ENCODE peak calls at places on chromosomes 2 and 18, in four cellular contexts. C, D, K and O are unnamed samples.

GRCh38 chr2:239523944-239524310 is 123.1 kb upstream of the HDAC4 start:
- DNase-seq in C (no peak), D (no peak), K (no peak), O (no peak)

GRCh38 chr2:200383380-200384110 is 77.1 kb downstream of the SPATS2L start:
- DNase-seq in C (peak), D (no peak), K (no peak), O (no peak)

GRCh38 chr18:68679531-68679930 is 35.4 kb downstream of the TMX3 start:
- DNase-seq in C (no peak), D (no peak), K (no peak), O (peak)

GRCh38 chr2:38200583-38200982 is 124.6 kb upstream of the CYP1B1 start:
- DNase-seq in C (no peak), D (no peak), K (no peak), O (no peak)

GRCh38 chr2:58541511-58541910 is 300.4 kb upstream of the FANCL start:
- DNase-seq in C (no peak), D (no peak), K (no peak), O (no peak)

GRCh38 chr2:85132392-85132791 is 800 bp upstream of the TCF7L1 start:
- DNase-seq in C (no peak), D (no peak), K (no peak), O (peak)

GRCh38 chr2:3470856-3471737 is 48.2 kb downstream of the ADI1 start:
- DNase-seq in C (no peak), D (no peak), K (no peak), O (no peak)

GRCh38 chr2:2286592-2286991 is 44.5 kb downstream of the MYT1L start:
- DNase-seq in C (no peak), D (no peak), K (no peak), O (no peak)

GRCh38 chr18:33751613-33752221 is 173.7 kb downstream of the ASXL3 start:
- DNase-seq in C (peak), D (no peak), K (no peak), O (peak)

GRCh38 chr2:44166096-44166495 is 2.6 kb upstream of the PPM1B start:
- DNase-seq in C (no peak), D (no peak), K (no peak), O (no peak)

GRCh38 chr2:110146945-110147332 is 31.3 kb upstream of the MALL start:
- DNase-seq in C (no peak), D (no peak), K (no peak), O (no peak)

GRCh38 chr2:200336980-200337615 is 30.6 kb downstream of the SPATS2L start:
- DNase-seq in C (no peak), D (no peak), K (no peak), O (no peak)

GRCh38 chr2:182866461-182867369 is at the start of gene FRZB:
- DNase-seq in C (peak), D (no peak), K (no peak), O (peak)

GRCh38 chr2:60385648-60386047 is 167.8 kb downstream of the BCL11A start:
- DNase-seq in C (no peak), D (no peak), K (no peak), O (peak)

GRCh38 chr2:38146917-38147307 is 71.0 kb upstream of the CYP1B1 start:
- DNase-seq in C (peak), D (no peak), K (no peak), O (peak)

GRCh38 chr18:79881695-79882094 is 69.8 kb downstream of the SLC66A2 start:
- DNase-seq in C (no peak), D (no peak), K (no peak), O (no peak)

GRCh38 chr2:106108351-106108750 is 85.8 kb downstream of the UXS1 start:
- DNase-seq in C (no peak), D (no peak), K (no peak), O (peak)

GRCh38 chr2:105238664-105239240 is 2.8 kb upstream of the GPR45 start:
- DNase-seq in C (no peak), D (no peak), K (no peak), O (no peak)

GRCh38 chr2:215751200-215751910 is 262.0 kb downstream of the MREG start:
- DNase-seq in C (no peak), D (no peak), K (no peak), O (no peak)

GRCh38 chr2:71454221-71455010 is 1.1 kb downstream of the DYSF start:
- DNase-seq in C (peak), D (no peak), K (no peak), O (no peak)

GRCh38 chr2:40488101-40488598 is 36.3 kb upstream of the SLC8A1 start:
- DNase-seq in C (no peak), D (no peak), K (no peak), O (peak)

GRCh38 chr2:176421291-176422050 is 152.2 kb downstream of the MTX2 start:
- DNase-seq in C (no peak), D (no peak), K (no peak), O (no peak)

GRCh38 chr2:118858485-118859156 is 11.2 kb upstream of the EN1 start:
- DNase-seq in C (no peak), D (no peak), K (no peak), O (no peak)

GRCh38 chr2:10897956-10898355 is 13.8 kb upstream of the KCNF1 start:
- DNase-seq in C (no peak), D (no peak), K (no peak), O (no peak)

GRCh38 chr2:84906108-84906899 is 848 bp downstream of the TMSB10 start:
- DNase-seq in C (peak), D (no peak), K (peak), O (no peak)

GRCh38 chr2:234686088-234686890 is 189.4 kb upstream of the ARL4C start:
- DNase-seq in C (no peak), D (no peak), K (no peak), O (peak)

GRCh38 chr2:155151945-155152344 is 453.4 kb downstream of the KCNJ3 start:
- DNase-seq in C (no peak), D (no peak), K (no peak), O (no peak)

GRCh38 chr18:79315589-79315988 is 80.1 kb upstream of the NFATC1 start:
- DNase-seq in C (no peak), D (no peak), K (no peak), O (no peak)

GRCh38 chr2:218809515-218809914 is 22.1 kb downstream of the PRKAG3 start:
- DNase-seq in C (no peak), D (no peak), K (no peak), O (no peak)

GRCh38 chr2:83323055-83323454 is 1136.0 kb downstream of the SUCLG1 start:
- DNase-seq in C (no peak), D (no peak), K (no peak), O (no peak)

GRCh38 chr2:240240017-240240416 is 99.6 kb upstream of the OTOS start:
- DNase-seq in C (no peak), D (no peak), K (no peak), O (no peak)

GRCh38 chr2:179446475-179447141 is 182.0 kb upstream of the SESTD1 start:
- DNase-seq in C (no peak), D (no peak), K (no peak), O (no peak)

GRCh38 chr2:239441724-239442123 is 40.9 kb upstream of the HDAC4 start:
- DNase-seq in C (no peak), D (no peak), K (no peak), O (no peak)

GRCh38 chr2:240466579-240467148 is 31.2 kb downstream of the GPC1 start:
- DNase-seq in C (no peak), D (no peak), K (no peak), O (no peak)

GRCh38 chr18:59096098-59096779 is 43.4 kb upstream of the SEC11C start:
- DNase-seq in C (no peak), D (no peak), K (no peak), O (no peak)

GRCh38 chr2:80167284-80167808 is 137.2 kb downstream of the LRRTM1 start:
- DNase-seq in C (no peak), D (no peak), K (no peak), O (no peak)